ENCODE peak calls at places on chromosomes 13 and 19, in four cellular contexts. Y is uterus, A is tibial nerve, U is GM12865. B is an unnamed sample.

GRCh38 chr19:43798026-43798545 is 4.2 kb downstream of the LYPD5 start:
- DNase-seq in Y (no peak), U (no peak), A (no peak), B (no peak)

GRCh38 chr13:35964764-35965163 is 166.4 kb downstream of the DCLK1 start:
- DNase-seq in Y (no peak), A (no peak), U (no peak), B (no peak)

GRCh38 chr13:51955281-51955771 is 55.9 kb downstream of the ATP7B start:
- DNase-seq in A (no peak), U (no peak), Y (no peak), B (no peak)

GRCh38 chr13:80360298-80360827 is 19.4 kb upstream of the SPRY2 start:
- DNase-seq in Y (no peak), U (no peak), A (no peak), B (no peak)

GRCh38 chr13:30957258-30957943 is 24.9 kb downstream of the TEX26 start:
- DNase-seq in A (no peak), Y (no peak), U (no peak), B (no peak)

GRCh38 chr19:34189199-34189916 is 17.1 kb downstream of the LSM14A start:
- DNase-seq in Y (no peak), U (no peak), A (no peak), B (no peak)

GRCh38 chr13:21684576-21684975 is 13.7 kb downstream of the FGF9 start:
- DNase-seq in U (no peak), Y (no peak), A (no peak), B (no peak)

GRCh38 chr19:1065606-1066109 is 1.3 kb upstream of the ARHGAP45 start:
- DNase-seq in U (peak; percentile 17), Y (no peak), A (no peak), B (no peak)

GRCh38 chr19:1437609-1438008 is 587 bp upstream of the RPS15 start:
- DNase-seq in Y (no peak), U (no peak), A (no peak), B (no peak)

GRCh38 chr13:48579167-48579918 is 46.5 kb upstream of the RCBTB2 start:
- DNase-seq in A (no peak), U (peak; percentile 94), Y (no peak), B (no peak)

GRCh38 chr19:22286151-22286810 is at the start of gene ZNF729:
- DNase-seq in U (no peak), Y (no peak), A (no peak), B (no peak)

GRCh38 chr19:18457478-18458331 is 19.8 kb upstream of the ISYNA1 start:
- DNase-seq in Y (no peak), U (no peak), A (no peak), B (no peak)

GRCh38 chr13:73060251-73061160 is 1.7 kb downstream of the KLF5 start:
- DNase-seq in U (peak; percentile 6), Y (peak; percentile 19), A (no peak), B (no peak)

GRCh38 chr19:677201-677600 is 1.0 kb downstream of the FSTL3 start:
- DNase-seq in A (peak; percentile 67), Y (peak; percentile 80), U (no peak), B (peak; percentile 91)

GRCh38 chr19:10142701-10143375 is 23.1 kb upstream of the EIF3G start:
- DNase-seq in A (no peak), Y (no peak), U (no peak), B (no peak)

GRCh38 chr19:31946491-31946890 is 398.9 kb upstream of the ZNF507 start:
- DNase-seq in Y (no peak), A (no peak), U (no peak), B (no peak)

GRCh38 chr13:40781717-40782116 is 7.7 kb upstream of the SLC25A15 start:
- DNase-seq in U (no peak), A (no peak), Y (no peak), B (no peak)

GRCh38 chr19:11377237-11377636 is 2.8 kb downstream of the SWSAP1 start:
- DNase-seq in U (peak; percentile 71), Y (peak; percentile 64), A (peak; percentile 43), B (peak; percentile 71)

GRCh38 chr19:46115396-46116109 is 8.9 kb downstream of the IGFL3 start:
- DNase-seq in Y (peak; percentile 26), U (peak; percentile 46), A (no peak), B (no peak)

GRCh38 chr13:42487221-42487620 is 86.7 kb upstream of the TNFSF11 start:
- DNase-seq in A (no peak), Y (no peak), U (no peak), B (no peak)

GRCh38 chr13:55298201-55298600 is 1842.5 kb upstream of the PRR20A start:
- DNase-seq in A (no peak), Y (no peak), U (no peak), B (no peak)

GRCh38 chr13:51495300-51495699 is 42.5 kb upstream of the INTS6 start:
- DNase-seq in U (no peak), Y (no peak), A (no peak), B (no peak)

GRCh38 chr13:42136518-42136917 is 88.1 kb downstream of the DGKH start:
- DNase-seq in Y (no peak), U (no peak), A (no peak), B (no peak)

GRCh38 chr19:49567722-49568454 is 12.5 kb downstream of the NOSIP start:
- DNase-seq in A (no peak), U (peak; percentile 69), Y (no peak), B (no peak)

GRCh38 chr13:101841687-101842086 is 389.2 kb downstream of the ITGBL1 start:
- DNase-seq in Y (no peak), U (no peak), A (no peak), B (no peak)

GRCh38 chr13:48680756-48681392 is 27.1 kb downstream of the CYSLTR2 start:
- DNase-seq in U (no peak), Y (no peak), A (no peak), B (no peak)

GRCh38 chr19:52961981-52962380 is 700 bp downstream of the ZNF816 start:
- DNase-seq in A (no peak), Y (no peak), U (no peak), B (no peak)

GRCh38 chr19:1360126-1360817 is 23.4 kb upstream of the NDUFS7 start:
- DNase-seq in U (no peak), Y (no peak), A (no peak), B (no peak)

DNA sequence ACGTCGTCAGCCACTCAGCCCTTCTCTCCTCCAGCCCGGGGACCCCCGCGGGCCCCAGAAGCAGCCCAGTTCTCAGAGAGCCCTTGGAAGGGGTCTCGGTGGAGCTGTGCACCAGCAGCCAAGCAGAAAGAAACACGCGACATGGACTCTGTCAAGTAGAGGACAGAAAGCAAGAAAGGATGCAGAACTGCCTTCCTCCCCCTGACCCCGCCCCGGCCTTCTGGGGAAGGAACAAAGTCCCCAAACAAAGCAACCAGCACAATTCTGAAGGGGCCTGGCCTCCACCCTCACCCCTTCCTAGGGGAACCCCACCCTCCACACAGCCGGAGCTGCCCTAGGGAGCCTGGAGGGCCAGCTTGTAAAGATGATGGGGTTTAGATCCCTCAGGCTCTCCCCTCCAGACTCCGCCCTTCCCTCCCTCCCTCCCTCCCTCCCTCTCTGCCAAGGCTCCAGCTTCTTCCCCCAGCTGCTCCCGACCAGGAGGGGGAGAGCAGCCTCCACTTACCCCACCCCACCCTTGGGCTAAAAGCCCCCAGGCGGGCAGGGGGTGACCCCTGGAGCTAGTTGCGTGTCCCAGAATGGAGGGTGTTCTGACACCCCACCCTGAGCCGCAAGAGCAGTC is 7.8 kb downstream of the LYL1 start:
- DNase-seq in Y (no peak), A (no peak), U (no peak), B (peak; percentile 65)
- H3K4me3 ChIP-seq in Y (no peak overlapping the region), A (no peak overlapping the region), U (no peak overlapping the region), B (no peak overlapping the region)

GRCh38 chr13:113766035-113766800 is 7.2 kb downstream of the TMEM255B start:
- DNase-seq in A (no peak), U (no peak), Y (no peak), B (no peak)
- H3K4me3 ChIP-seq in A (no peak overlapping the region), U (no peak overlapping the region), Y (no peak overlapping the region), B (no peak overlapping the region)

GRCh38 chr13:33016414-33017409 is at the start of gene KL:
- DNase-seq in Y (peak; percentile 25), U (peak; percentile 62), A (no peak), B (peak; percentile 59)
- H3K4me3 ChIP-seq in Y (peak within 1 kb of the TSS; percentile 19), U (peak within 1 kb of the TSS; percentile 79), A (peak within 1 kb of the TSS; percentile 55), B (peak within 1 kb of the TSS; percentile 20)

DNA sequence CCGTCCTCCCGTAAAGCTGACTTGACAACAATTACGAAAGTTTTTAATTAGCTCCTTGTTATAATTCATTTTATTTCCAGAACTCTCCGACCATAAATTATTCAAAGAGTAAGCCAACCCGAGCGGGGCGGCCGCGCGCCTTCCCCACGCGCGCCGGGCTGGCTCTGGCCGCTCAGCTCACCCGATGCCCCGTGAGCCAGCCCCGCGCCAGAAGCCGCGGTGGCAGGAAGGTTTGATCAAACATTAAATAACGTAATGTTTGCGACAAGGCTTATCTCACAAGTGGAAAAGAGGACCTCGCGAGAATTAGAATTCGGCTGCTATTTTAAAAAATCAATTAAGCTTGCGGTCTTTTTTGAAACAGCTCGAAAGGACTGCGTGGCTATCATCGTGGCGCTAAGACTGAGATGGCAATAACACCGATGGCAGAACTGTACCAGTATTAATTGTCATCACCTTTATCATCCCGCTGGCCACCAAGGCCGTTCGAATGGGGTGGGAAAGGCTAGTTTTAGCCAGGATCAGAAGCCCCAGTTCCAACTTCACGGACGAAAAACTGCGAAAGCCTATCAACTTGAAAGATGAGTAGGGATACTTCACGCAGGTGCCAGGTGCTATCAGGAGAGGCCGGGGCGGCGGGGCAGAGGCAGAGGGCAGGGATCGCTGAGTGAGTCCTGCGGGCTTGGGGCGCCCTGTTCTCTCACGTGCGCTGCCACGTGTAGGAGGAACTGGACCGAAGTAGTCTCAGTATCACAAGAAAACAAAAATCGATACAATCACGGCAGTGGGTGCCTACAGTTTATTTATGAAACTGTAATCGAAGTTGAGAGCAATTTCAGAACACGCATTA is 6.4 kb downstream of the POU4F1 start:
- DNase-seq in A (no peak), Y (no peak), U (no peak), B (peak; percentile 71)
- H3K4me3 ChIP-seq in A (no peak overlapping the region), Y (no peak overlapping the region), U (no peak overlapping the region), B (no peak overlapping the region)

DNA sequence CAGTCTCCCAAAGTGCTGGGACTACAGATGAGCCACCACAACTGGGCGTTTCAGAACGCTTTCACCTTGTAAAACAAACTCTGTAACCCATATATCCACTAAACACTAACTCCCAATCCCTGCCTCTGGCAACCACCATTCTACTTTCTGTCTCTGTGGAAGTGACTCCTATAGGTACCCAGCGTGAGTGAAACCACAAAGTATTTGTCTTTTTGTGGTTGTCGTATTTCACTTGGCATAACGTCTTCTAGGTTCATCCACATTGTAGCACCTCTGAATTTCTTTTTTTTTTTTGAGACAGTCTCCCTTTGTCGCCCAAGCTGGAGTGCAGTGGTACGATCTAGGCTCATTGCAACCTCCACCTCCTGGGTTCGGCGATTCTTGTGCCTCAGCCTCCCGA is 44.8 kb downstream of the BRD4 start:
- DNase-seq in Y (no peak), U (peak; percentile 22), A (no peak), B (no peak)
- H3K4me3 ChIP-seq in Y (no peak overlapping the region), U (no peak overlapping the region), A (no peak overlapping the region), B (no peak overlapping the region)

GRCh38 chr19:39520541-39521204 is 5.7 kb downstream of the SELENOV start:
- DNase-seq in U (no peak), Y (no peak), A (no peak), B (no peak)
- H3K4me3 ChIP-seq in U (no peak overlapping the region), Y (no peak overlapping the region), A (no peak overlapping the region), B (no peak overlapping the region)

DNA sequence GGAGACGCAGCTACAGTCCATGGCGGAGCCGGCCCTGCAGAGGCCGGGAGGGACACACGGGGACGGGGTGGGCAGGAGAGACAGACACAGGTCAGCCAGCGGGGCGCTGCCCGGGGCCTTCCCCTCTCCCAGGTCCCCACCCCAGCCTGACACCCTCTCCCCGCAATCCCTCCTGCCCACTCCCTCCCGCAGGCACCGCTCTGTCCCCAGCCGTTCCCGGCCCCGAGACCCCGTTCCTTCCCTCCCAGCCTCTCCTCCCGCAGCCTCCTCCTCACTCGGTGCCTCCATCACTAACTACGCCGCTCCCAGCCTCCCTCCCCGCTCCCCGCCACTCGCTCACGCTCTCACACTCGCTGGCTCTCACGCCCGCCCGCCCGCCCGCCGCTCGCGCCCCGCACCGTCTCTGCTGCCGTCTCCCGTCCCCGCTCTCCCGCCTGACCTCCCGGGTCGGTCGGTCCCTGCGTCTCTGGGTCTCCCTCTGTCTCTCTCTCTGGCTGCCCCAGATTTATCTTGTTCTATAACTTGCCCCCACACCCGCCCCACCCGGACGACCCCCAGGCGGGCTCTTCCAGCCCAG is 15.3 kb downstream of the ERFL start:
- DNase-seq in A (no peak), U (no peak), Y (no peak), B (no peak)
- H3K4me3 ChIP-seq in A (no peak overlapping the region), U (no peak overlapping the region), Y (no peak overlapping the region), B (no peak overlapping the region)